ENCODE peak calls at places on chromosomes 4 and X, in nine cellular contexts. H, X, Y, F, M, I, W, S and P are unnamed samples.

GRCh38 chr4:138192113-138192512 is 50.0 kb downstream of the SLC7A11 start:
- ATAC-seq in H (peak), X (peak), Y (no peak), F (no peak), M (no peak), I (no peak), W (peak), S (no peak), P (no peak)

GRCh38 chrX:85326234-85327059 is 53.0 kb downstream of the POF1B start:
- ATAC-seq in H (no peak), X (no peak), Y (peak), F (peak), M (no peak), I (no peak), W (no peak), S (no peak), P (peak)

GRCh38 chrX:21745756-21746155 is 12.2 kb downstream of the SMPX start:
- ATAC-seq in H (no peak), X (peak), Y (peak), F (no peak), M (peak), I (no peak), W (peak), S (peak), P (no peak)

GRCh38 chr4:21077967-21078366 is 377.7 kb downstream of the PACRGL start:
- ATAC-seq in H (no peak), X (no peak), Y (no peak), F (no peak), M (no peak), I (no peak), W (no peak), S (no peak), P (no peak)

GRCh38 chrX:106894978-106895452 is 8.1 kb downstream of the RIPPLY1 start:
- ATAC-seq in H (peak), X (peak), Y (peak), F (no peak), M (peak), I (no peak), W (no peak), S (peak), P (no peak)

GRCh38 chrX:151818828-151819227 is 84.3 kb downstream of the CNGA2 start:
- ATAC-seq in H (no peak), X (no peak), Y (no peak), F (no peak), M (no peak), I (no peak), W (no peak), S (no peak), P (no peak)

GRCh38 chr4:140635606-140636005 is 66.8 kb upstream of the UCP1 start:
- ATAC-seq in H (peak), X (peak), Y (peak), F (peak), M (peak), I (no peak), W (no peak), S (peak), P (no peak)

GRCh38 chr4:180148737-180149136 is 2094.5 kb upstream of the TENM3 start:
- ATAC-seq in H (no peak), X (no peak), Y (no peak), F (no peak), M (no peak), I (no peak), W (no peak), S (no peak), P (no peak)

GRCh38 chr4:61520688-61521160 is 320.6 kb downstream of the ADGRL3 start:
- ATAC-seq in H (no peak), X (no peak), Y (no peak), F (no peak), M (no peak), I (no peak), W (no peak), S (no peak), P (no peak)

DNA sequence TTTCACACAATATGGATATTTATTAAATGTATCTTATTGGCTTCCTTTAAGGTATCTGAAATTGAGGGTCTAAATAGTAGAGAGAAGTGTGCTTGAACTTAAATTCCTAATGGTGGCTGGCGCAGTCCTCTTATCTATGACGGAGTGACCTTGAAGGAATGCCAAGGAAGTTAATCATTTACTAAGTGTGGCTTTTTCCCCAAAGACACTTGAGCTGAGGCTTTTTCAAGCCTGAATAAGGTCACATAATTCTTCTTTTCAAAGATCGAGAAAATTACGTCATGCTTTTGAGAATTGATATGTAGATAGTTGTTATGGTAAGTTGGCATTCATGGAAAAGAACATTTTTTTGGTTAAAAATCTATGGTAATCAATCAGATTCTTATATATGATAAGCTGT is 11.7 kb upstream of the PRPS2 start:
- ATAC-seq in H (no peak), X (no peak), Y (peak), F (no peak), M (no peak), I (no peak), W (no peak), S (no peak), P (no peak)
- H3K27ac ChIP-seq in H (no peak), X (no peak), Y (no peak), F (no peak), M (no peak), I (no peak), W (no peak), S (no peak), P (no peak)

GRCh38 chrX:9464435-9465371 is at the start of gene TBL1X:
- ATAC-seq in H (peak), X (peak), Y (peak), F (peak), M (peak), I (peak), W (peak), S (peak), P (peak)
- TF ChIP-seq POLR2A in H (no peak), X (no peak), Y (peak), F (peak), M (peak), I (peak), W (peak), S (no peak), P (no peak)

GRCh38 chr4:153466637-153467153 is 535 bp downstream of the TMEM131L start:
- ATAC-seq in H (peak), X (peak), Y (peak), F (no peak), M (peak), I (peak), W (peak), S (peak), P (peak)

GRCh38 chr4:153467897-153468262 is 1.7 kb downstream of the TMEM131L start:
- ATAC-seq in H (no peak), X (no peak), Y (no peak), F (no peak), M (no peak), I (no peak), W (no peak), S (no peak), P (no peak)

GRCh38 chr4:153467154-153467896 is 1.2 kb downstream of the TMEM131L start:
- ATAC-seq in H (peak), X (peak), Y (peak), F (peak), M (peak), I (peak), W (peak), S (no peak), P (no peak)

GRCh38 chr4:153465922-153466636 is at the start of gene TMEM131L:
- ATAC-seq in H (peak), X (peak), Y (peak), F (peak), M (peak), I (peak), W (peak), S (peak), P (peak)

DNA sequence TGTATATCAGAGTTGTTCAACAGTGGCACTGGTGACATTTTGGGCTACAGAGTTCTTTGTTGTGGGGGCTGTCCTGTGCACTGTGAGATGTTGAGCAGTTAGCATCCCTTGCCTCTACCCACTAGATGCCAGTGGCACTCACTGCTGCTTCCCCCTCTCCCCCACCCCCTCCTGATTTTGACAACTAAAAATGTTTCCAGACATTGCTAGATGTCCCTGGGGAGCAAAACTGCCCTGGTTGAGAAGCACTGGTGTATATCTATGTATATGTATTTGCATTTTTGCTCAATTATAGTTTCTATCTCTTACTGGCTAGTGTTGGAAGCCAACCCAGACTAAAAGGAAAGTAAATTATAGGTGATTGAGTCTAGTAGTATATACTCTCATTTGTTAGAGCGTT is 2.4 kb downstream of the TMEM131L start:
- ATAC-seq in H (no peak), X (no peak), Y (no peak), F (no peak), M (no peak), I (no peak), W (peak), S (no peak), P (no peak)
- H3K27ac ChIP-seq in H (no peak), X (no peak), Y (no peak), F (peak), M (no peak), I (peak), W (peak), S (no peak), P (no peak)

DNA sequence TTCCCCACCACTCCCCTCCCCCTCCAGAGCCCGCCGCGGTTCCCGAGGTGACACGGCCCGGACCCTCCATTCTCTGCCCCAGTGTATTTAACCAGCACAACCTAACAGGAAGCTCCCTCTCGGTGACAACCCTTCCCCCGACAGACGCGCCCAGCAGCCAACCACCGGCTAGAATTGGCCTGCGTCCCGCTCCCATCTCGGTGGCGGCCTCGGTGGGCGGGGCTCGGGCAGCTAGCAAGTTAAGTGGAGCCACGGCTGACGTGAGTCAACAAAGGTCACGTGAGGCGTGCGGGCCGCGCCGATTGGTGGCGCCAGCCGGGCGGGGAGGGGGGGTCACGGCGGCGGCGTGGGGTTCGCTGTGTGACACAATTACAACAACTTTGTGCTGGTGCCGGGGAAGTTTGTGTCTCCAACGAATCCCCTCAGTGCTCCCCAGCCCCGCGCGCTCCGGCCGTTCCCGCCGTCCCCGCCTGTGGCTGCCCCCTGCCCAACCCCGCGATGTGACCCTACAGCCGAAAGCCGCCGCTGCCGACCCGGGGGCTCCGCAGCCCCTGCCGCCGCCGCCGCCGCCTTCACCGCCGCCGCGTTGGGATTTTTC is at the start of gene KDM6A:
- ATAC-seq in H (peak), X (peak), Y (peak), F (peak), M (peak), I (peak), W (peak), S (peak), P (peak)
- TF ChIP-seq POLR2A in H (no peak), X (peak), Y (peak), F (peak), M (peak), I (peak), W (peak), S (peak), P (peak)

GRCh38 chr4:110120506-110120905 is 77.9 kb downstream of the ELOVL6 start:
- ATAC-seq in H (no peak), X (no peak), Y (no peak), F (no peak), M (no peak), I (no peak), W (no peak), S (no peak), P (no peak)

GRCh38 chr4:110122201-110122600 is 76.2 kb downstream of the ELOVL6 start:
- ATAC-seq in H (no peak), X (no peak), Y (no peak), F (no peak), M (no peak), I (no peak), W (no peak), S (no peak), P (no peak)

GRCh38 chr4:110119880-110120279 is 78.5 kb downstream of the ELOVL6 start:
- ATAC-seq in H (no peak), X (no peak), Y (no peak), F (no peak), M (no peak), I (no peak), W (peak), S (peak), P (no peak)

GRCh38 chr4:110124721-110125120 is 73.7 kb downstream of the ELOVL6 start:
- ATAC-seq in H (no peak), X (no peak), Y (no peak), F (no peak), M (no peak), I (no peak), W (peak), S (no peak), P (no peak)

GRCh38 chr4:110119347-110119746 is 79.1 kb downstream of the ELOVL6 start:
- ATAC-seq in H (no peak), X (no peak), Y (no peak), F (peak), M (no peak), I (no peak), W (peak), S (peak), P (no peak)
- H3K27ac ChIP-seq in H (no peak), X (no peak), Y (no peak), F (no peak), M (no peak), I (no peak), W (peak), S (peak), P (no peak)

GRCh38 chr4:56908206-56909082 is 744 bp downstream of the REST start:
- ATAC-seq in H (peak), X (peak), Y (peak), F (peak), M (peak), I (peak), W (peak), S (peak), P (peak)
- TF ChIP-seq POLR2A in H (no peak), X (no peak), Y (peak), F (peak), M (no peak), I (peak), W (peak), S (peak), P (peak)